ENCODE peak calls at places on chromosomes 6 and 20, in seven cellular contexts. I, O, M, J, U, R and Q are unnamed samples.

GRCh38 chr6:35687658-35688604 is 784 bp downstream of the FKBP5 start:
- DNase-seq in I (peak), O (peak), M (peak), J (peak), U (peak), R (peak), Q (no peak)

GRCh38 chr6:98641929-98642328 is 192.4 kb upstream of the POU3F2 start:
- DNase-seq in I (no peak), O (no peak), M (no peak), J (no peak), U (no peak), R (no peak), Q (no peak)

GRCh38 chr6:34358389-34358906 is 34.0 kb downstream of the NUDT3 start:
- DNase-seq in I (no peak), O (no peak), M (no peak), J (no peak), U (no peak), R (peak), Q (no peak)

GRCh38 chr20:44460795-44461141 is 14.9 kb upstream of the TTPAL start:
- DNase-seq in I (no peak), O (no peak), M (no peak), J (peak), U (peak), R (no peak), Q (no peak)

GRCh38 chr20:18279231-18279630 is 9.1 kb upstream of the ZNF133 start:
- DNase-seq in I (no peak), O (no peak), M (no peak), J (no peak), U (peak), R (no peak), Q (no peak)

GRCh38 chr6:107576852-107577251 is 86.9 kb downstream of the SOBP start:
- DNase-seq in I (no peak), O (no peak), M (no peak), J (no peak), U (no peak), R (no peak), Q (no peak)

GRCh38 chr6:3209114-3210023 is 18.1 kb downstream of the TUBB2B start:
- DNase-seq in I (peak), O (no peak), M (peak), J (peak), U (peak), R (peak), Q (peak)

GRCh38 chr6:33410711-33411631 is at the start of gene PHF1:
- DNase-seq in I (no peak), O (no peak), M (no peak), J (peak), U (no peak), R (peak), Q (peak)

GRCh38 chr6:106525111-106525884 is 104.0 kb downstream of the RTN4IP1 start:
- DNase-seq in I (no peak), O (no peak), M (no peak), J (no peak), U (peak), R (no peak), Q (no peak)

GRCh38 chr6:46989384-46989783 is 52.7 kb downstream of the ADGRF1 start:
- DNase-seq in I (no peak), O (peak), M (no peak), J (no peak), U (no peak), R (no peak), Q (no peak)

GRCh38 chr6:4085329-4085695 is 6.4 kb upstream of the FAM217A start:
- DNase-seq in I (no peak), O (no peak), M (no peak), J (no peak), U (no peak), R (no peak), Q (no peak)

GRCh38 chr6:90288404-90288803 is 8.2 kb downstream of the BACH2 start:
- DNase-seq in I (no peak), O (peak), M (no peak), J (no peak), U (peak), R (peak), Q (no peak)

GRCh38 chr6:41408576-41408975 is 73.2 kb downstream of the NCR2 start:
- DNase-seq in I (no peak), O (no peak), M (no peak), J (no peak), U (no peak), R (no peak), Q (no peak)

GRCh38 chr6:36139431-36139830 is 9.1 kb downstream of the MAPK13 start:
- DNase-seq in I (no peak), O (no peak), M (no peak), J (no peak), U (peak), R (no peak), Q (no peak)

GRCh38 chr6:18087396-18088165 is 34.9 kb downstream of the NHLRC1 start:
- DNase-seq in I (no peak), O (no peak), M (no peak), J (no peak), U (no peak), R (no peak), Q (no peak)

GRCh38 chr6:102549221-102549874 is 1155.8 kb downstream of the GRIK2 start:
- DNase-seq in I (no peak), O (no peak), M (no peak), J (no peak), U (no peak), R (no peak), Q (no peak)

DNA sequence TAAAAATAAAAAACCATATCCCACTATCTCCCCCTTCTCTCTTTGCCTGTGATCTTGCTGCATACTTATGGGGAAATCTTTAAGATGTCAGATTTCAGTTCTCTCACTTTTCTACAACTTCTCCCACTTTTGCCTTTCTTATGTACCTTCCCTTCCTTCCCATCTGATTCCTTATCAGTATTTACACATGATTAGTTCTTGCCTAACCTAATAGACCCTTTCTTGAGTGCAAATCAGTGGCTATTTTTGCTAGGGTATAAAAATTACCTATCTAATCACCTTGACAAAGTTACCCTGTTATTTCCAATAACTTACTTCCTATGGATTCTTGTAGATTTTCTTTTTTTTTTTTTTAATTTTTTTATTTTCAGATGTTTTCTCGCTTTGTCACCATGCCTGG is 75.7 kb downstream of the PTPRA start:
- DNase-seq in I (no peak), O (no peak), M (no peak), J (no peak), U (no peak), R (no peak), Q (no peak)
- TF ChIP-seq CTCF in I (no peak), O (no peak), M (no peak), J (no peak), U (no peak), R (no peak), Q (no peak)

DNA sequence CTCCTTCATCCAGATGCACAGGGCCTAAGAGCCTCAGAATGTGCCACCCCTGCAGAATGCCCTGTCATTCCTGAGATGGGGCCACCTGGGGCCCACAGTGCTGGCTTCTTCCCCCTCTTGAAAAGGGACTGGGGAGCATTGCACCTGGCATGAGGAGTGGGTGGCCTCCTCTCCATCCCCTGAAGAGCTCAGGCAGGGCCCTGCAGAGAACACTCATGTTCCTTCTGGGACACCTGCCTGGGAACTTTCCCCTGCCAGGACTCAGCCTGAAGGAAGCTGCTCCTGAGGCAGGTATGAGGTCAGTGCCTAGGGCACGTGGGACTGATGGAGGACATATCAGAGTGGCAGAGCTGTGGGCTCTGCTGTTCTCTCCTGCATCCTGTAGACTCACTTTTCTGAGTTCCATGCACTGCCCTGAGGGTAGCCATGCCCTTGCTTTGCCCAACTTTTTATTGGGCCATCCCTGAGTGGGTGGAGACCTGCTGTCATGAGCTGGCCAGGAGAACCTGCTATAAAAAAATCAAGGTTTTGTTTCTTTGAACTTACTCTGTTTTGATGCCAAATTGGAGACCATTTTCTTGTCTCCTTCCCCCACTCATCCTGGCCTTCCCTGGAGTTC is 19.5 kb downstream of the CCDC167 start:
- DNase-seq in I (no peak), O (no peak), M (no peak), J (no peak), U (no peak), R (no peak), Q (no peak)
- TF ChIP-seq POLR2A in I (no peak), O (no peak), M (no peak), J (no peak), U (no peak), R (no peak), Q (no peak)

GRCh38 chr6:100117680-100118079 is 123.7 kb upstream of the MCHR2 start:
- DNase-seq in I (no peak), O (no peak), M (no peak), J (no peak), U (no peak), R (no peak), Q (no peak)

GRCh38 chr6:100126682-100127484 is 132.9 kb upstream of the MCHR2 start:
- DNase-seq in I (no peak), O (no peak), M (no peak), J (no peak), U (no peak), R (no peak), Q (no peak)

GRCh38 chr6:100119261-100119660 is 125.2 kb upstream of the MCHR2 start:
- DNase-seq in I (no peak), O (no peak), M (no peak), J (no peak), U (no peak), R (no peak), Q (no peak)

GRCh38 chr6:100118301-100118700 is 124.3 kb upstream of the MCHR2 start:
- DNase-seq in I (no peak), O (no peak), M (no peak), J (no peak), U (no peak), R (no peak), Q (no peak)

DNA sequence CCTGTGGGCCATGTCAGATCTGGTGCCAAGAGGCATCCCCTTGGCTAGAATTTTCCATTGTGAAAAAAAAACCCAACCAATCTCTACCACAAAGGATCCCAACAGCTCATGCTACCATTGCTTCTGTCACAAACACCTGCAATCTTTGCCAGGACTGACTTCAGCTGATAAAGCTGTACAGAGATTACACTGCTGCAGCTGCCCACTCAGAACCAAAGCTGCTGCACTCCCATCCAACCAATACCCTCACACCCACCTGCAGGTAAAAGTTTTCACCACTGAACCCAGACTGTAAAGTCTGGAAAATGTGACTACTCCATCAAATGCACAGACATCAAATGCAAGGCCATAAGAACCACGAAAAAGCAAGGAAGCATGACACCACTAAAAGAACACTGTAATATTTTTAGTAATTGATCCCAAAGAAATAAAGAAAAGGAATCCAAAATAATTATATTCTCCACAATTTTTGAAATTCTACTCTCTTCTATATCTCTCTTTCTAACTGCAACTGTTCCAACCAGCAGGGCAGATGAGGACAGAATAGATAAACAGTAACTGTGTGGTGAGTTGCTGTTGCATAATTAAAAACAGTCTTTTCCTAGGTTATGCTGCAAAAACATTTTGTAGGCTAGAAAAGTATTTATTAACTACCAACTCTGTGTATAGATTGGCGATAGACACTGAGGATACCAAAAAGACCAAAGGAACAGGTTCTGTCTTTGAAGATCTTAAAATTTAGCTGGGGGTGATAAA is 128.0 kb upstream of the MCHR2 start:
- DNase-seq in I (no peak), O (no peak), M (no peak), J (no peak), U (no peak), R (no peak), Q (no peak)
- TF ChIP-seq CTCF in I (no peak), O (no peak), M (no peak), J (no peak), U (no peak), R (no peak), Q (no peak)

DNA sequence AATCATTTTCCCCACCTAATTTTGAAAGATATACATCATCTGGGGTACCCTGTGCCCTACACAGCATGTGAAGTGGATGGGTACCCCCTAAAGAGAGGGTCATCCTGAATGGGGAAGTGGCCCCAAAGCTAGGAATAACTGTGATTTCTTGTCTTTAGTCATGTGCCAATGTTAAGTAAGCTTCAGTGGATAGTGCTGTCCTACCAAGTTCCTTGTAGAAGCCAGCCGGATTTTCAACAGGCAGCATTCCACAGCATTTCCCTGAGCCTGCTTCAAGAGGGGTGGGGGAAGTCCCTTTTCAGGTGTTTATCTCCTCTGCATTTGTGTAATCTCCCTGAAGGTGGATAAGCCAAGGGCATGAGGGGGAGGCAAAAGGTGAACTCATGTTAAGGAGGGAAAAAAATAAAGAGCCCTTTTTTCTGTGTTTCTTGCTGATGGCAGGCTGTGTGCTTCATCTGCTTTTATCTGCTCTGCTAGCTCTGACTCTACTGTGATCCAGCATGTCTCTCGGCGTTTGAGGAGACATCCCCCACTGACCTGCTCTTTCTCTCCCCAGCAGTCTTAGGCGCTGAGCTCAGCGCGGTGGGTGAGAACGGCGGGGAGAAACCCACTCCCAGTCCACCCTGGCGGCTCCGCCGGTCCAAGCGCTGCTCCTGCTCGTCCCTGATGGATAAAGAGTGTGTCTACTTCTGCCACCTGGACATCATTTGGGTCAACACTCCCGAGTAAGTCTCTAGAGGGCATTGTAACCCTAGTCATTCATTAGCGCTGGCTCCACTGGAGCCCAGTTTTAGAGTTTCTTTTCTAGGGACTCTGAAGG is 1.8 kb downstream of the EDN1 start:
- DNase-seq in I (no peak), O (no peak), M (no peak), J (no peak), U (peak), R (no peak), Q (no peak)
- TF ChIP-seq POLR2A in I (no peak), O (no peak), M (no peak), J (no peak), U (no peak), R (no peak), Q (no peak)

GRCh38 chr6:141077355-141078333 is 1055.1 kb upstream of the GJE1 start:
- DNase-seq in I (no peak), O (no peak), M (no peak), J (peak), U (peak), R (no peak), Q (no peak)
- TF ChIP-seq CTCF in I (no peak), O (peak), M (no peak), J (peak), U (peak), R (no peak), Q (no peak)

DNA sequence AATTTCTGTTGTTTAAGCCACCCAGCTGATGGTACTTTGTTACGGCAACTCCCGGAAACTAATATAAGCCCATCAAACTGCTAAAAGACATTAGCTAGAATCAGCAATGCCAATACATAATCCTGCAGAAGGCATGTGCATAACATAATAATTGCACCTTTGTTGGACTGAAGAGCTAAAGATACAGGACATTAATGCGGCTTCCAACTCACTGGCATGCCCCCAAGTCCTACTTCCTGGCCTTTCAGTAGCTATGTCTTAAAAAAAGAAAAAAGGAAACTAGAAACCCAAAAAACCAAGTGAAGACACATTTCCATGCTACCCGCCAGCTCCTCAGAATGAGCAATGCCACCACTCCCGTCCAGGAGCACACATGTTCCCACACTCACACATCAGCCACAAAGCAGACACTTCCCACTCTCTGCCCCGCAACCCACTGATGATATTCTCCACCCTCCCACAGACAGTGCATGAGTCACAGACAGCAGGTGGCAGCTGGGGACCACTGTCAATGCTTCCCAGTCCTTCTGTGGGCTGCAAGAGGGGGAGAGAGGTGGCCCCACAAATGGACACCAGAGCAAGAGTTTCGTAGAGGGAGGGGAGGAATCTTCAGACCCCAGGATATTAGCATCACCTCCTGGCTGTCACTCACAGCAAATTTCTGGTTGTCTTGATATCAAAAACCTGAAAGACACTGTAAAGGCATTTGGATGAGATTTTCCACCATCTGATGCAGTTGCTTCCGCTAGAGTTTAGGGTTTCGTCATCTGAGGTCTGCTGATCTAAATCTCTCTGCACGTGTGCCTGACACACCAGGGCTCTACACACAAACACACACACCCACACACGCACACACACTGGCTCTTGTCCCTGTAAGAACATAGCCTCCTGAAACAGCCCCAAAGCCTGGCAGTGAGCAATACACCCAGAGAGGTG is 32.8 kb downstream of the GFOD1 start:
- DNase-seq in I (peak), O (no peak), M (peak), J (no peak), U (peak), R (peak), Q (peak)
- TF ChIP-seq POLR2A in I (no peak), O (no peak), M (no peak), J (no peak), U (no peak), R (no peak), Q (no peak)